ENCODE peak calls at places on chromosomes 5 and 9, in four cellular contexts. O is glutamatergic neuron; M is CD4-positive, alpha-beta T cell; I is foreskin fibroblast. H is an unnamed sample.

GRCh38 chr5:5585751-5586341 is 163.4 kb downstream of the ICE1 start:
- DNase-seq in O (peak; percentile 47), M (no peak), I (no peak), H (no peak)

GRCh38 chr5:177454397-177455035 is 7.9 kb downstream of the PRR7 start:
- DNase-seq in O (peak; percentile 97), M (peak; percentile 89), I (peak; percentile 87), H (peak; percentile 90)

GRCh38 chr5:158464383-158464782 is 605.4 kb upstream of the CLINT1 start:
- DNase-seq in O (no peak), M (no peak), I (no peak), H (no peak)

GRCh38 chr9:21856301-21857094 is 54.1 kb downstream of the MTAP start:
- DNase-seq in O (no peak), M (no peak), I (peak; percentile 57), H (no peak)

GRCh38 chr9:130362691-130363090 is 82.1 kb upstream of the ASS1 start:
- DNase-seq in O (no peak), M (no peak), I (no peak), H (no peak)

GRCh38 chr5:142006363-142007236 is 6.2 kb downstream of the GNPDA1 start:
- DNase-seq in O (no peak), M (no peak), I (no peak), H (no peak)

GRCh38 chr5:93572773-93573626 is 8.0 kb downstream of the NR2F1-AS1 start:
- DNase-seq in O (peak; percentile 64), M (no peak), I (no peak), H (no peak)

GRCh38 chr9:16879416-16879815 is 8.9 kb upstream of the BNC2 start:
- DNase-seq in O (no peak), M (no peak), I (no peak), H (no peak)

GRCh38 chr5:74414228-74414627 is 226.3 kb downstream of the ENC1 start:
- DNase-seq in O (no peak), M (no peak), I (no peak), H (no peak)

GRCh38 chr5:15592728-15593127 is 92.7 kb downstream of the FBXL7 start:
- DNase-seq in O (no peak), M (no peak), I (no peak), H (no peak)

GRCh38 chr5:115262066-115262404 is 642 bp downstream of the PGGT1B start:
- DNase-seq in O (no peak), M (no peak), I (no peak), H (no peak)

GRCh38 chr9:80605793-80606192 is 1034.0 kb downstream of the TLE4 start:
- DNase-seq in O (no peak), M (no peak), I (no peak), H (no peak)

GRCh38 chr9:80602291-80602690 is 1030.5 kb downstream of the TLE4 start:
- DNase-seq in O (no peak), M (no peak), I (no peak), H (no peak)

GRCh38 chr9:80605129-80605528 is 1033.4 kb downstream of the TLE4 start:
- DNase-seq in O (no peak), M (no peak), I (no peak), H (no peak)
- TF ChIP-seq CTCF in O (peak; percentile 16), M (no peak), I (no peak), H (no peak)

DNA sequence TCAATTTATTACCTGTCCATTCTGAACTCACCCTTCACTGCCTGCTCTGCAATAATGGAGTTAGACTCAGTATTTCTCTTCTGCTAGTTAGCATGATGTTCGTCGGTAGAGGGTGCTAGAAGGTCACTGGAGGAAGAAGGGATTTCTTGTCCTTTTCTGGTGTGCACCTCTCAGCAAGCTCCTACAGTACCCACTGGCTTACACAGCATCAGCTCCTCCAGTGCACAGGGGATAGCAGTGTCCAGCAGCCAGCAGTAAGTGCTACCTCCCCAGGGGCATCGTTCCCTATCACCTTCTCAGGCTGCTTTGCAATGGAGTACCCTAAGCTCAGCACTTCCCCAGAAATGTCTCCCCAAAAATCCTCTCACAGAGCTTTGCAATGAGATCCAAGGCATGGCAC is 45.9 kb upstream of the APC start:
- DNase-seq in O (no peak), M (peak; percentile 17), I (peak; percentile 38), H (no peak)
- TF ChIP-seq CTCF in O (no peak), M (no peak), I (no peak), H (no peak)

GRCh38 chr9:109968702-109969450 is 188.9 kb downstream of the PALM2AKAP2 start:
- DNase-seq in O (no peak), M (no peak), I (no peak), H (no peak)
- TF ChIP-seq CTCF in O (no peak), M (no peak), I (peak; percentile 14), H (no peak)

GRCh38 chr9:18921677-18922076 is 111.3 kb downstream of the SAXO1 start:
- DNase-seq in O (no peak), M (no peak), I (no peak), H (no peak)

GRCh38 chr9:18922161-18922910 is 110.7 kb downstream of the SAXO1 start:
- DNase-seq in O (no peak), M (no peak), I (no peak), H (no peak)

GRCh38 chr9:18923167-18923566 is 109.8 kb downstream of the SAXO1 start:
- DNase-seq in O (no peak), M (no peak), I (no peak), H (no peak)

GRCh38 chr9:18925880-18926279 is 107.1 kb downstream of the SAXO1 start:
- DNase-seq in O (no peak), M (no peak), I (no peak), H (no peak)

GRCh38 chr9:18923671-18924430 is 109.2 kb downstream of the SAXO1 start:
- DNase-seq in O (no peak), M (no peak), I (no peak), H (no peak)
- TF ChIP-seq CTCF in O (no peak), M (no peak), I (no peak), H (no peak)

DNA sequence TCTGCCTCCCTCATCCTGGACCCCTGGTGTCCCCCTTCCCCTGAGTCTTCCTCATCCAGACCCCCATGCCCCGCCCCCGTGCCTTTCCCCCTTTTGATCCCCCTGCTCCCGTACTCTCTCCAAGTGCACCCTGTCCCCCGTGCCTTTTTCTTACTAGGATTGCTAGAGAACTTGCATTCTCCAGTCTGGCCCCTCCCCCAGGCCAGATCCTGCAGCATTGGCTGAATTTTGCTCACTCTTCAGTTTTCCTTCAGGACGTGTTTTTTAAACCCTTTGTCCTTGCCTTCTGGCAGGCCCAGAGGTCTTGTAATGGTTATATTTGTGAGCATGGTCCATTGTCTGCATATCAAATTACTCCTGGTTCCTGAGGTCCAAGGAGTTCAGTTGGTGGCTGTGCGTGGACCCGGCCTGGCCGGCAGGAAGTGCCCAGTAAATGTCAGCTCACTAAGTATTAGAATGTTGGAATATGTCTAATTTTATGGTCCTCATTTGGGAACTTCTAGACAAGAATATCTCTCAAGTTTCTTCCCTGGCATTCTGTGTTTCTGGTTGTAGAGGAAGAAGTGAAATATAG is 617 bp downstream of the TBC1D13 start:
- DNase-seq in O (no peak), M (no peak), I (peak; percentile 5), H (no peak)
- TF ChIP-seq CTCF in O (no peak), M (no peak), I (no peak), H (no peak)

DNA sequence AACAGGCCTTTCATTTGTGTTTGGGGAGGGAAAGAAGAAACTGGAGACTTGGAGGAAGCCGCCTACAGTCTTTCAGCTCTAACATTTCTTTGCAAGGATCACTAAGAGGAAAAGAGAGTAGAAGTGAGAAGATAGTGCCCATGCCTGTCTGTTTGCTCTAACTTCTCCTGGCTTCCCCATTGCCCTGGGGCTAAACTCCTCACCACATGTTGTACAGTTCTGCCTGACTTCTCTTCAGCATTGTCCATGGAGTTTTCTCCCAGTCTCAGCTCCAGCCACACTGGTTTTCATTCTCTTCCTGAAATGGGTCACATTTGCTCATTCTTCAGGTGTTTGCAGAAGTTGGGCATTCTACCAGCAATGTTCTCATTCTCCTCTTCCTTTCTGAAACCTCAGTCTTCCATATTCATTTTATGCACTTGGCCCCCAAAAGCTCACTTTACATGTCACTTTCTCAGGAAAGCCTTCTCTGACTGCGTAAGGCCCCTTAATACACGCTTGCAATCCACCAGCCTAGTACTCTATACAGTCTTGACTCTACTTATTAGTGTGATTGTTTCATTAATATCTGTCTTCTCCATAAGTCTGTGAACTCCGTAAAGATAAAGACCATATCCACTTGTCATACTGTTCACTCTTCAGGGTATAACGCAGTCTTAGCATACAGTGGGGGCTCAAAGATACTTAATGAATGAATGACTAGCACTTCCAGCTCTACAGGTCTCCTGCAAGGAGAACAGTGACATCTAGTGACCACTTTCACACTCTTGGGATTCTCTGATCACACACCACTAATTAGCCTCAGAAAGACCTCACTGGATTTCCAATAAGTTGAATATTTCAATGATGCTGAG is 40.2 kb upstream of the TRIM32 start:
- DNase-seq in O (no peak), M (no peak), I (peak; percentile 45), H (no peak)
- TF ChIP-seq CTCF in O (peak; percentile 19), M (no peak), I (peak; percentile 66), H (no peak)

DNA sequence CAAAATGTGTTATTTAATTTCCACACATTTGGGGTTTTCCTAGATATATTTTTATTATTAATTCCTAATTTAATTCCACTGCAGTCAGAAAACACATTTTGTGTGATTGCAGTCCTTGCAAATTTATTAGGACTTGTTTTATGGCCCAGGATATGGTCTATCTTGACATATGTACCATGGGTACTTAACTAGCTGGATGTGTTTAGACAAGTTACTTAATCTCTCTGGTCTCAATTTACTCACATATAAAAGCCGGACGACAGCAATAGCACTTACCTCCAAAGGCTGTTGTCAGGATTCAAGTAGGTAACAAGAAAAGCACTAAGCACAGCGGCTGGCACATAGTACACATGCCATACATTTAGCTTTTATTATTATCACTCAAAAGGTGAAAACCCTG is 118.2 kb upstream of the MSX2 start:
- DNase-seq in O (no peak), M (no peak), I (no peak), H (no peak)
- TF ChIP-seq CTCF in O (no peak), M (no peak), I (no peak), H (no peak)

GRCh38 chr5:6941635-6942034 is 228.4 kb downstream of the TENT4A start:
- DNase-seq in O (no peak), M (no peak), I (no peak), H (no peak)

GRCh38 chr5:6943197-6943596 is 230.0 kb downstream of the TENT4A start:
- DNase-seq in O (no peak), M (no peak), I (no peak), H (no peak)

GRCh38 chr5:6948562-6948961 is 235.3 kb downstream of the TENT4A start:
- DNase-seq in O (no peak), M (no peak), I (no peak), H (no peak)

GRCh38 chr5:6949230-6949629 is 236.0 kb downstream of the TENT4A start:
- DNase-seq in O (no peak), M (no peak), I (no peak), H (no peak)

DNA sequence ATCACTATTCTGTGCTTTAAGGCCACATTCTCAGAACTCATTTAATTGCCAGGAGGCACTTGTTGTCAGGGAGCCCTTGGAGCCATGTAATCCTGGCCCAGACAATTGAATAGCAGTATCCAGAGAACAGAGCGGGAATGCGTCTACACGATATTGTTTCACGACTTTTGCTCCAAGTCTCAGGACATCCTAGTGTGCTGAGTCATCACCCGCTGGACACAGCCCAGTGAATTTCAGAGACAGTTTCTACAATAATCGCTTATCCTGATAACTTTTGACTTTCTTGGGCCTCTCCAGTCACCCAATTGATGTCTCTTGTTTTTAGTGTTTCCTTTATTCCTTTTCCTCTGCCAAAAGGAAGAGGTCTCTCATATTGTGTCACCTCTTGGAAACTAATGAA is 230.5 kb downstream of the TENT4A start:
- DNase-seq in O (no peak), M (no peak), I (no peak), H (no peak)
- TF ChIP-seq CTCF in O (no peak), M (no peak), I (no peak), H (no peak)